ENCODE peak calls at places on chromosomes 4 and X, in five cellular contexts. L is left ventricle myocardium inferior, I is fibroblast of the aortic adventitia, H is nucleus accumbens, N is GM12865. O is an unnamed sample.

GRCh38 chr4:55157559-55158277 is 32.3 kb upstream of the KDR start:
- DNase-seq in L (no peak), I (no peak), H (no peak), N (no peak), O (no peak)

GRCh38 chr4:107997794-107998193 is 8.1 kb downstream of the HADH start:
- DNase-seq in L (no peak), I (no peak), H (no peak), N (no peak), O (no peak)

GRCh38 chr4:89800527-89801103 is 36.3 kb downstream of the SNCA start:
- DNase-seq in L (no peak), I (peak), H (no peak), N (no peak), O (no peak)

GRCh38 chr4:158825443-158826036 is 56.7 kb downstream of the FNIP2 start:
- DNase-seq in L (no peak), I (no peak), H (no peak), N (no peak), O (no peak)

GRCh38 chrX:22627576-22627975 is 354.9 kb downstream of the CBLL2 start:
- DNase-seq in L (no peak), I (no peak), H (no peak), N (no peak), O (no peak)

GRCh38 chr4:64747919-64748715 is 338.9 kb upstream of the TECRL start:
- DNase-seq in L (no peak), I (no peak), H (no peak), N (no peak), O (no peak)

GRCh38 chr4:40196724-40197281 is at the start of gene RHOH:
- DNase-seq in L (no peak), I (no peak), H (no peak), N (peak), O (no peak)

GRCh38 chr4:171812377-171813194 is 618 bp upstream of the GALNTL6 start:
- DNase-seq in L (no peak), I (no peak), H (no peak), N (peak), O (peak)

GRCh38 chr4:20248155-20248558 is 3.5 kb upstream of the SLIT2 start:
- DNase-seq in L (no peak), I (peak), H (no peak), N (peak), O (peak)

GRCh38 chr4:136032391-136032790 is 1499.9 kb downstream of the PCDH18 start:
- DNase-seq in L (no peak), I (no peak), H (no peak), N (no peak), O (no peak)

GRCh38 chrX:134601240-134601639 is 57.0 kb downstream of the PLAC1 start:
- DNase-seq in L (no peak), I (peak), H (no peak), N (no peak), O (peak)

GRCh38 chrX:39576081-39576701 is 521.6 kb downstream of the BCOR start:
- DNase-seq in L (no peak), I (no peak), H (peak), N (no peak), O (no peak)

GRCh38 chrX:46059316-46059715 is 485.9 kb downstream of the ZNF674 start:
- DNase-seq in L (no peak), I (no peak), H (no peak), N (no peak), O (no peak)

GRCh38 chrX:68183612-68184214 is 249.6 kb downstream of the OPHN1 start:
- DNase-seq in L (no peak), I (peak), H (no peak), N (peak), O (peak)